ENCODE peak calls at places on chromosomes 4 and X, in seven cellular contexts. One of them, this sample, is unnamed.

GRCh38 chr4:18241744-18242143 is 220.2 kb upstream of the LCORL start:
- DNase-seq in testis: no peak
- DNase-seq in stomach: no peak
- DNase-seq in tibial nerve: no peak
- DNase-seq in upper lobe of left lung: no peak
- DNase-seq in body of pancreas: no peak
- DNase-seq in vagina: no peak
- DNase-seq in this sample: no peak

GRCh38 chrX:54785901-54786300 is 12.2 kb downstream of the ITIH6 start:
- DNase-seq in testis: peak
- DNase-seq in stomach: no peak
- DNase-seq in body of pancreas: no peak
- DNase-seq in upper lobe of left lung: no peak
- DNase-seq in tibial nerve: no peak
- DNase-seq in vagina: no peak
- DNase-seq in this sample: no peak

GRCh38 chr4:102036619-102037376 is 246.3 kb downstream of the BANK1 start:
- DNase-seq in vagina: no peak
- DNase-seq in upper lobe of left lung: no peak
- DNase-seq in tibial nerve: no peak
- DNase-seq in body of pancreas: no peak
- DNase-seq in testis: no peak
- DNase-seq in stomach: no peak
- DNase-seq in this sample: no peak

GRCh38 chr4:3869661-3870566 is 103.7 kb downstream of the ADRA2C start:
- DNase-seq in testis: no peak
- DNase-seq in vagina: no peak
- DNase-seq in upper lobe of left lung: peak
- DNase-seq in stomach: no peak
- DNase-seq in body of pancreas: no peak
- DNase-seq in tibial nerve: peak
- DNase-seq in this sample: peak

GRCh38 chrX:14864626-14865025 is 8.2 kb downstream of the FANCB start:
- DNase-seq in testis: no peak
- DNase-seq in body of pancreas: no peak
- DNase-seq in upper lobe of left lung: no peak
- DNase-seq in vagina: no peak
- DNase-seq in stomach: no peak
- DNase-seq in tibial nerve: no peak
- DNase-seq in this sample: no peak

GRCh38 chr4:80266267-80266901 is at the start of gene FGF5:
- DNase-seq in testis: peak
- DNase-seq in upper lobe of left lung: no peak
- DNase-seq in tibial nerve: no peak
- DNase-seq in vagina: no peak
- DNase-seq in body of pancreas: peak
- DNase-seq in stomach: no peak
- DNase-seq in this sample: no peak

GRCh38 chrX:110086916-110087484 is 84.1 kb downstream of the TMEM164 start:
- DNase-seq in upper lobe of left lung: no peak
- DNase-seq in testis: no peak
- DNase-seq in tibial nerve: no peak
- DNase-seq in body of pancreas: no peak
- DNase-seq in stomach: no peak
- DNase-seq in vagina: no peak
- DNase-seq in this sample: no peak

GRCh38 chr4:173504181-173504503 is 25.9 kb downstream of the HAND2 start:
- DNase-seq in body of pancreas: no peak
- DNase-seq in testis: no peak
- DNase-seq in upper lobe of left lung: no peak
- DNase-seq in vagina: peak
- DNase-seq in tibial nerve: no peak
- DNase-seq in stomach: no peak
- DNase-seq in this sample: peak

GRCh38 chr4:98151145-98151929 is 8.1 kb upstream of the STPG2 start:
- DNase-seq in body of pancreas: no peak
- DNase-seq in stomach: no peak
- DNase-seq in tibial nerve: no peak
- DNase-seq in upper lobe of left lung: no peak
- DNase-seq in vagina: no peak
- DNase-seq in testis: no peak
- DNase-seq in this sample: no peak

GRCh38 chr4:53997901-53998300 is 66.5 kb downstream of the CHIC2 start:
- DNase-seq in vagina: no peak
- DNase-seq in tibial nerve: no peak
- DNase-seq in body of pancreas: peak
- DNase-seq in upper lobe of left lung: no peak
- DNase-seq in stomach: no peak
- DNase-seq in testis: no peak
- DNase-seq in this sample: no peak

GRCh38 chr4:77695769-77696168 is 90.1 kb downstream of the CXCL13 start:
- DNase-seq in vagina: no peak
- DNase-seq in testis: no peak
- DNase-seq in tibial nerve: no peak
- DNase-seq in body of pancreas: no peak
- DNase-seq in stomach: no peak
- DNase-seq in upper lobe of left lung: no peak
- DNase-seq in this sample: no peak

GRCh38 chr4:183600189-183600685 is 58.7 kb downstream of the RWDD4 start:
- DNase-seq in vagina: peak
- DNase-seq in testis: no peak
- DNase-seq in body of pancreas: no peak
- DNase-seq in tibial nerve: no peak
- DNase-seq in stomach: no peak
- DNase-seq in upper lobe of left lung: no peak
- DNase-seq in this sample: no peak

GRCh38 chr4:121053601-121054143 is 18.7 kb downstream of the NDNF start:
- DNase-seq in testis: no peak
- DNase-seq in body of pancreas: no peak
- DNase-seq in vagina: no peak
- DNase-seq in upper lobe of left lung: no peak
- DNase-seq in tibial nerve: no peak
- DNase-seq in stomach: no peak
- DNase-seq in this sample: no peak

GRCh38 chrX:121479406-121479805 is 432.0 kb downstream of the GLUD2 start:
- DNase-seq in vagina: no peak
- DNase-seq in stomach: no peak
- DNase-seq in testis: no peak
- DNase-seq in tibial nerve: no peak
- DNase-seq in upper lobe of left lung: no peak
- DNase-seq in body of pancreas: no peak
- DNase-seq in this sample: no peak

GRCh38 chrX:118779581-118779980 is 44.0 kb upstream of the ZCCHC12 start:
- DNase-seq in vagina: no peak
- DNase-seq in body of pancreas: no peak
- DNase-seq in tibial nerve: no peak
- DNase-seq in upper lobe of left lung: no peak
- DNase-seq in testis: no peak
- DNase-seq in stomach: no peak
- DNase-seq in this sample: no peak

GRCh38 chrX:68249401-68249831 is 183.9 kb downstream of the OPHN1 start:
- DNase-seq in vagina: no peak
- DNase-seq in tibial nerve: peak
- DNase-seq in body of pancreas: peak
- DNase-seq in stomach: no peak
- DNase-seq in upper lobe of left lung: no peak
- DNase-seq in testis: peak
- DNase-seq in this sample: no peak

GRCh38 chr4:61489927-61490326 is 289.8 kb downstream of the ADGRL3 start:
- DNase-seq in upper lobe of left lung: no peak
- DNase-seq in stomach: no peak
- DNase-seq in body of pancreas: no peak
- DNase-seq in tibial nerve: no peak
- DNase-seq in testis: no peak
- DNase-seq in vagina: no peak
- DNase-seq in this sample: no peak

GRCh38 chrX:9790866-9791265 is 4.6 kb downstream of the SHROOM2 start:
- DNase-seq in testis: no peak
- DNase-seq in body of pancreas: no peak
- DNase-seq in stomach: no peak
- DNase-seq in upper lobe of left lung: no peak
- DNase-seq in vagina: no peak
- DNase-seq in tibial nerve: no peak
- DNase-seq in this sample: no peak

GRCh38 chr4:47838445-47838844 is 578 bp upstream of the CORIN start:
- DNase-seq in body of pancreas: no peak
- DNase-seq in stomach: no peak
- DNase-seq in tibial nerve: no peak
- DNase-seq in vagina: no peak
- DNase-seq in upper lobe of left lung: no peak
- DNase-seq in testis: no peak
- DNase-seq in this sample: no peak

GRCh38 chr4:187656953-187657352 is 338.6 kb upstream of the ZFP42 start:
- DNase-seq in body of pancreas: no peak
- DNase-seq in vagina: no peak
- DNase-seq in tibial nerve: no peak
- DNase-seq in testis: no peak
- DNase-seq in upper lobe of left lung: no peak
- DNase-seq in stomach: no peak
- DNase-seq in this sample: no peak

GRCh38 chrX:41445171-41445570 is 2.0 kb upstream of the NYX start:
- DNase-seq in upper lobe of left lung: no peak
- DNase-seq in stomach: no peak
- DNase-seq in testis: no peak
- DNase-seq in body of pancreas: no peak
- DNase-seq in vagina: no peak
- DNase-seq in tibial nerve: no peak
- DNase-seq in this sample: no peak

GRCh38 chrX:41445781-41446358 is 1.3 kb upstream of the NYX start:
- DNase-seq in body of pancreas: peak
- DNase-seq in stomach: no peak
- DNase-seq in tibial nerve: no peak
- DNase-seq in upper lobe of left lung: no peak
- DNase-seq in vagina: no peak
- DNase-seq in testis: no peak
- DNase-seq in this sample: no peak

GRCh38 chrX:41447897-41448296 is 754 bp downstream of the NYX start:
- DNase-seq in body of pancreas: no peak
- DNase-seq in testis: no peak
- DNase-seq in tibial nerve: no peak
- DNase-seq in vagina: no peak
- DNase-seq in stomach: no peak
- DNase-seq in upper lobe of left lung: no peak
- DNase-seq in this sample: no peak

GRCh38 chrX:41441934-41442823 is 5.0 kb upstream of the NYX start:
- DNase-seq in vagina: no peak
- DNase-seq in upper lobe of left lung: peak
- DNase-seq in stomach: peak
- DNase-seq in tibial nerve: peak
- DNase-seq in body of pancreas: peak
- DNase-seq in testis: peak
- DNase-seq in this sample: peak

GRCh38 chrX:41442824-41443560 is 4.2 kb upstream of the NYX start:
- DNase-seq in testis: no peak
- DNase-seq in vagina: no peak
- DNase-seq in tibial nerve: no peak
- DNase-seq in body of pancreas: peak
- DNase-seq in upper lobe of left lung: no peak
- DNase-seq in stomach: no peak
- DNase-seq in this sample: no peak
- TF ChIP-seq POLR2A in testis: no peak
- TF ChIP-seq POLR2A in vagina: no peak
- TF ChIP-seq POLR2A in tibial nerve: no peak
- TF ChIP-seq POLR2A in body of pancreas: no peak
- TF ChIP-seq POLR2A in upper lobe of left lung: no peak
- TF ChIP-seq POLR2A in stomach: no peak
- TF ChIP-seq POLR2A in this sample: no peak

DNA sequence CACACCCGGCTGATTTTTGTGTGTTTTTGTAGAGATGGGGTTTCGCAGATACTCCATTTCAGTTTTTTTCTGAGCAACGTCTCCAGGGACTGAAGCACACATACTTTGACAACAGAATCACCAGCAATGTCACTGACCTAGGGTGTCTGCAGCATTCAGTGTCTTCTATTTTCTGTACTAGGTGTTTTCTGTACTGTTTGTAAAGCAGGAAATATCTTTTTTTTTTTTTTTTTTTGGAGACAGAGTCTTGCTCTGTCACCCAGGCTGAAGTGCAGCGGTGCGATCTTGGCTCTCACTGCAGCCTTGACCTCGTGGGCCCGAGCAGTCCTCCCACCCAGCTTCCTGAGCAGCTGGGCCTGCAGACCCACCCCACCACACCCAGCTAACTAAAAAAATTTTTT is 8.8 kb downstream of the ADD1 start:
- DNase-seq in stomach: no peak
- DNase-seq in testis: peak
- DNase-seq in body of pancreas: no peak
- DNase-seq in tibial nerve: no peak
- DNase-seq in upper lobe of left lung: peak
- DNase-seq in vagina: no peak
- DNase-seq in this sample: no peak
- H3K4me3 ChIP-seq in stomach: no peak
- H3K4me3 ChIP-seq in testis: no peak
- H3K4me3 ChIP-seq in body of pancreas: no peak
- H3K4me3 ChIP-seq in tibial nerve: no peak
- H3K4me3 ChIP-seq in upper lobe of left lung: no peak
- H3K4me3 ChIP-seq in vagina: no peak
- H3K4me3 ChIP-seq in this sample: no peak

DNA sequence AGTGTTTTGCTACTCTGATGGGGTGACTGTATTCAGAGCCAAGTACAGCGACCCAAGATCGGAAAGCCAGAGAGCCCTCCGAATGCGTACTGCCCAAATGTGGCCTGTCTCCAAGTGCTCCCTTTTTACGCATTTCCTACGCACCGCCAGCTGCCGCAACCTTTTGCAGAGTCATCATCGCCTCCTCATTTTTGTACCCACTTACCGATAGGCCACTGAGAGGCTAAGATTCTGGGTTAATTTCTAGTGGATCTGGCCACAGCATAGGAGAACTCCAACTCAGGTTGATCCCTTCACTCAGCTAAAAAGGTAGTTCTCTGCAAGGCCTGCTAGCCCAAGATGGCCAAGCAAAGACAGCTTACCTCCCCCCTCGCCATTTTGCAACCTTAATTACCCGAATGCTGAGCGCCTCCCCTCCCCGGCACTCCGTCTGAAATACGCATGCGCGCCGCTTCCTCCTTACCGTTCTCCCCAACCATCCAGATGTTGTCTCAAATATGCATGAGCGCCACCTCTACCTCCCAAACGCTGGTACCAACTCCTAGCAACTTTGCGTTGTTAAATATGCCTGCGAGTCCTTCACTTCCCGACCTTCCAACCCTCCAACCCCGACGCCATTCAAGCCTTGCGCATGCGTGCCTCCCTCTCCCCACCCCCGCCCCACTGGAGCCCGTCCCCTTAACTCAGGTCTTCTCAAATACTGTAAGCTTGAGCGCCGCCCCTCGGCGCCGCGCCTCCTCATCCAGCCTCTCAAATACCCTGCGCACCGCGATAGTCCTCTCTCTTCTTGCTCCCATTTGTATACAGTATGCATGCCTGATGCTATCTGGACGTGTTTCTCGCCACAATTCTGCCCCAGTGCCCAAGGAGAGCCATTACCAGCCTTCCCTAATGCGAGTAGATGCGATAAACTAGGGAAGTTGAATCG is 11.8 kb upstream of the ZCCHC13 start:
- DNase-seq in vagina: peak
- DNase-seq in tibial nerve: peak
- DNase-seq in upper lobe of left lung: peak
- DNase-seq in stomach: peak
- DNase-seq in testis: peak
- DNase-seq in body of pancreas: peak
- DNase-seq in this sample: peak
- TF ChIP-seq POLR2A in vagina: no peak
- TF ChIP-seq POLR2A in tibial nerve: peak
- TF ChIP-seq POLR2A in upper lobe of left lung: no peak
- TF ChIP-seq POLR2A in stomach: no peak
- TF ChIP-seq POLR2A in testis: no peak
- TF ChIP-seq POLR2A in body of pancreas: peak
- TF ChIP-seq POLR2A in this sample: peak

GRCh38 chr4:8754634-8755589 is 116.7 kb downstream of the HMX1 start:
- DNase-seq in testis: peak
- DNase-seq in tibial nerve: no peak
- DNase-seq in vagina: no peak
- DNase-seq in stomach: no peak
- DNase-seq in body of pancreas: peak
- DNase-seq in upper lobe of left lung: no peak
- DNase-seq in this sample: peak
- H3K4me3 ChIP-seq in testis: peak
- H3K4me3 ChIP-seq in tibial nerve: no peak
- H3K4me3 ChIP-seq in vagina: no peak
- H3K4me3 ChIP-seq in stomach: no peak
- H3K4me3 ChIP-seq in body of pancreas: no peak
- H3K4me3 ChIP-seq in upper lobe of left lung: no peak
- H3K4me3 ChIP-seq in this sample: no peak